ENCODE peak calls at places on chromosomes 6 and 20, in seven cellular contexts. One of them, this sample, is unnamed. For H3K27me3, the result is how much of the 10 kb centered on the place peaks cover.

GRCh38 chr20:40778894-40779496 is 90.0 kb upstream of the MAFB start:
- DNase-seq in heart right ventricle: no peak
- DNase-seq in astrocyte: no peak
- DNase-seq in HCT116: no peak
- DNase-seq in IMR-90: no peak
- DNase-seq in mesendoderm: no peak
- DNase-seq in fibroblast of lung: no peak
- DNase-seq in this sample: no peak

GRCh38 chr20:37630161-37630560 is 63.7 kb upstream of the CTNNBL1 start:
- DNase-seq in heart right ventricle: peak
- DNase-seq in astrocyte: no peak
- DNase-seq in HCT116: no peak
- DNase-seq in IMR-90: no peak
- DNase-seq in mesendoderm: no peak
- DNase-seq in fibroblast of lung: no peak
- DNase-seq in this sample: no peak

GRCh38 chr20:59827138-59828056 is 106.0 kb downstream of the SYCP2 start:
- DNase-seq in heart right ventricle: no peak
- DNase-seq in astrocyte: no peak
- DNase-seq in HCT116: no peak
- DNase-seq in IMR-90: no peak
- DNase-seq in mesendoderm: no peak
- DNase-seq in fibroblast of lung: no peak
- DNase-seq in this sample: peak

GRCh38 chr20:57223648-57224489 is 42.6 kb downstream of the BMP7 start:
- DNase-seq in heart right ventricle: peak
- DNase-seq in astrocyte: peak
- DNase-seq in HCT116: no peak
- DNase-seq in IMR-90: no peak
- DNase-seq in mesendoderm: no peak
- DNase-seq in fibroblast of lung: peak
- DNase-seq in this sample: peak

GRCh38 chr20:10857362-10858070 is 183.7 kb upstream of the JAG1 start:
- DNase-seq in heart right ventricle: no peak
- DNase-seq in astrocyte: peak
- DNase-seq in HCT116: no peak
- DNase-seq in IMR-90: peak
- DNase-seq in mesendoderm: peak
- DNase-seq in fibroblast of lung: peak
- DNase-seq in this sample: peak

GRCh38 chr6:829646-830045 is 136.7 kb upstream of the EXOC2 start:
- DNase-seq in heart right ventricle: no peak
- DNase-seq in astrocyte: no peak
- DNase-seq in HCT116: no peak
- DNase-seq in IMR-90: no peak
- DNase-seq in mesendoderm: no peak
- DNase-seq in fibroblast of lung: no peak
- DNase-seq in this sample: no peak

GRCh38 chr6:149080511-149080910 is 237.0 kb upstream of the TAB2 start:
- DNase-seq in heart right ventricle: no peak
- DNase-seq in astrocyte: peak
- DNase-seq in HCT116: no peak
- DNase-seq in IMR-90: peak
- DNase-seq in mesendoderm: no peak
- DNase-seq in fibroblast of lung: peak
- DNase-seq in this sample: no peak

GRCh38 chr6:25583099-25583498 is 68.9 kb upstream of the SCGN start:
- DNase-seq in heart right ventricle: no peak
- DNase-seq in astrocyte: no peak
- DNase-seq in HCT116: no peak
- DNase-seq in IMR-90: no peak
- DNase-seq in mesendoderm: peak
- DNase-seq in fibroblast of lung: no peak
- DNase-seq in this sample: no peak

GRCh38 chr20:50048420-50049166 is 64.4 kb downstream of the UBE2V1 start:
- DNase-seq in heart right ventricle: peak
- DNase-seq in astrocyte: peak
- DNase-seq in HCT116: no peak
- DNase-seq in IMR-90: peak
- DNase-seq in mesendoderm: no peak
- DNase-seq in fibroblast of lung: no peak
- DNase-seq in this sample: no peak

DNA sequence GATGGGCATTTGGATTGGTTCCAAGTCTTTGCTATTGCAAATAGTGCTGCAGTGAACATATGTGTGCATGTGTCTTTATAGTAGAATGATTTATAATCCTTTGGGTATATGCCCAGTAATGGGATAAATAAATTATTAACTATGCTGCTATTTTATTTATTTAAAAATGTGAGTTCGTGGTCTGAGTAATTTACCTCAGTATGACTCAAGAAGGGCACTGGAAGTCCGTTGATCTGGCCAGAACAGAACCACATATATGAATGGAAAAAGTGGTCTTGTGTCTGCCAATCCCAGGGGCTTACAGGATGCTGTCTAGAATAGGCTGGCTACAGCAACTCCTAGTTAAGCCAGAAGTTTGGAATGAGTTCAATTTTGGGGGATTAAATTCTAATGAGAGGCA is 27.6 kb upstream of the HLA-C start:
- DNase-seq in heart right ventricle: no peak
- DNase-seq in astrocyte: no peak
- DNase-seq in HCT116: no peak
- DNase-seq in IMR-90: no peak
- DNase-seq in mesendoderm: no peak
- DNase-seq in fibroblast of lung: no peak
- DNase-seq in this sample: no peak
- H3K27me3 ChIP-seq in heart right ventricle: under half
- H3K27me3 ChIP-seq in astrocyte: under half
- H3K27me3 ChIP-seq in HCT116: under half
- H3K27me3 ChIP-seq in IMR-90: under half
- H3K27me3 ChIP-seq in mesendoderm: under half
- H3K27me3 ChIP-seq in fibroblast of lung: under half
- H3K27me3 ChIP-seq in this sample: under half

DNA sequence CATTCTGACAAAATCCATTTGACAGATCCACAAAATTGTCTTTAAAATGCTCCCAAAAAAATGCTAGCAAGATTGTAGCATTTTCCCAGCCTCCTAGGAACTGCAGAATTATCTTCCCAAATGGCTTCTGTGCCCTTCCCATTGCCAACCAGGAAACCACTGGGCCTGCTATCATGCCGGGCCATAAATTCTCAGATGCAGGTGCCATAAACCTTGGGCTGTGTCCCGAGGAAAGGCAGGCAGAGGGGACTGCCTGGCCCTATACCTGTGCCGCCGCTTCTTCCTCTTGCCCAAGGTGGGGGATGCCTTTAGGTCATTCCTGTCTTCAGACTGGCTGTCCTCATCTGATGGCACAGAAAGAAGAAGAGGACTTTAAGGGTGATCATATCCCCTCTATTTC is 2.8 kb downstream of the VSX1 start:
- DNase-seq in heart right ventricle: no peak
- DNase-seq in astrocyte: no peak
- DNase-seq in HCT116: no peak
- DNase-seq in IMR-90: no peak
- DNase-seq in mesendoderm: no peak
- DNase-seq in fibroblast of lung: no peak
- DNase-seq in this sample: peak
- H3K27me3 ChIP-seq in heart right ventricle: under half
- H3K27me3 ChIP-seq in astrocyte: half or more
- H3K27me3 ChIP-seq in HCT116: under half
- H3K27me3 ChIP-seq in IMR-90: half or more
- H3K27me3 ChIP-seq in mesendoderm: under half
- H3K27me3 ChIP-seq in fibroblast of lung: half or more
- H3K27me3 ChIP-seq in this sample: under half

DNA sequence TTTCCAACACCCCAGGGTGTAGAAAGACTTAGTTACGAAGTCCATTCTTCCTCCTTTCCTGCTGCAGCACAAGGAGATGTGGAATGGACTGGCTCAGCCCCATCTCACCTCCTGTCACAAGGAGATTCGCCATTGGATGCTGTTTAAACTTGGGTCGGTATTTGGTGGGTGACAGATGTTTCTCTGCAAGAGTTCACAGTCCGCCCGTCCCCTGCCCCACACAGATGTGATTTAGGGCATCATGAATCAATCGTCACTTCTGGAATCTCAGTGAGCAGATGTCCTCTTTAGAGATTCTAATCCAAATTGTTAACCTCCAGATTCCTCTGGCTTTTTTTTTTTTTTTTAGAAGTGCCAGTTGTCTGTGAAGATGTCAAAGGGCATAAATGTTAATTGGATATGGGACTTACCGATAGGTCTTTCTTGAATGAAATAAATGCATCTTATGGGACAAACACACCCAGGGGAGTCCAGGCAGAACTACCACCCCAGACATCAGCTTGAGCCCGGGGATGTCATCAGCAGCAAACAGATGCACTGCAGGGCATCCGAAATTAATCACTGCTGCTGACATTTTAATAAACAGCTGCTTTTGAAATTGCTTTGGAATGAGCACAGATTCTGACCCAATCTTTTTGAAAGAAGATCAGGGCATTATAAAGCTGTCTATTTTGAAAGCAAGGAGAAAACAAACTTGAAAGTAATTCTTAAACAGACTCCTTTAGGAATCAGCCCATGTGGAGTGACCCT is 117.6 kb upstream of the CDH4 start:
- DNase-seq in heart right ventricle: no peak
- DNase-seq in astrocyte: no peak
- DNase-seq in HCT116: no peak
- DNase-seq in IMR-90: no peak
- DNase-seq in mesendoderm: no peak
- DNase-seq in fibroblast of lung: no peak
- DNase-seq in this sample: no peak
- H3K27me3 ChIP-seq in heart right ventricle: under half
- H3K27me3 ChIP-seq in astrocyte: under half
- H3K27me3 ChIP-seq in HCT116: under half
- H3K27me3 ChIP-seq in IMR-90: under half
- H3K27me3 ChIP-seq in mesendoderm: under half
- H3K27me3 ChIP-seq in fibroblast of lung: under half
- H3K27me3 ChIP-seq in this sample: under half

GRCh38 chr6:70955441-70956190 is 1.2 kb downstream of the B3GAT2 start:
- DNase-seq in heart right ventricle: peak
- DNase-seq in astrocyte: peak
- DNase-seq in HCT116: peak
- DNase-seq in IMR-90: peak
- DNase-seq in mesendoderm: peak
- DNase-seq in fibroblast of lung: peak
- DNase-seq in this sample: peak

GRCh38 chr6:70956451-70957283 is at the start of gene B3GAT2:
- DNase-seq in heart right ventricle: no peak
- DNase-seq in astrocyte: peak
- DNase-seq in HCT116: no peak
- DNase-seq in IMR-90: peak
- DNase-seq in mesendoderm: peak
- DNase-seq in fibroblast of lung: peak
- DNase-seq in this sample: no peak

GRCh38 chr6:70957284-70957617 is 391 bp upstream of the B3GAT2 start:
- DNase-seq in heart right ventricle: no peak
- DNase-seq in astrocyte: no peak
- DNase-seq in HCT116: no peak
- DNase-seq in IMR-90: no peak
- DNase-seq in mesendoderm: no peak
- DNase-seq in fibroblast of lung: peak
- DNase-seq in this sample: no peak

GRCh38 chr6:70956191-70956450 is 739 bp downstream of the B3GAT2 start:
- DNase-seq in heart right ventricle: no peak
- DNase-seq in astrocyte: no peak
- DNase-seq in HCT116: no peak
- DNase-seq in IMR-90: no peak
- DNase-seq in mesendoderm: no peak
- DNase-seq in fibroblast of lung: no peak
- DNase-seq in this sample: no peak

GRCh38 chr6:70954750-70955149 is 2.1 kb downstream of the B3GAT2 start:
- DNase-seq in heart right ventricle: no peak
- DNase-seq in astrocyte: no peak
- DNase-seq in HCT116: no peak
- DNase-seq in IMR-90: no peak
- DNase-seq in mesendoderm: peak
- DNase-seq in fibroblast of lung: no peak
- DNase-seq in this sample: no peak
- H3K27me3 ChIP-seq in heart right ventricle: under half
- H3K27me3 ChIP-seq in astrocyte: half or more
- H3K27me3 ChIP-seq in HCT116: under half
- H3K27me3 ChIP-seq in IMR-90: under half
- H3K27me3 ChIP-seq in mesendoderm: under half
- H3K27me3 ChIP-seq in fibroblast of lung: under half
- H3K27me3 ChIP-seq in this sample: under half

GRCh38 chr20:574297-574942 is 30.8 kb upstream of the CSNK2A1 start:
- DNase-seq in heart right ventricle: peak
- DNase-seq in astrocyte: no peak
- DNase-seq in HCT116: no peak
- DNase-seq in IMR-90: no peak
- DNase-seq in mesendoderm: peak
- DNase-seq in fibroblast of lung: no peak
- DNase-seq in this sample: no peak

GRCh38 chr20:572752-573151 is 29.2 kb upstream of the CSNK2A1 start:
- DNase-seq in heart right ventricle: peak
- DNase-seq in astrocyte: no peak
- DNase-seq in HCT116: no peak
- DNase-seq in IMR-90: no peak
- DNase-seq in mesendoderm: no peak
- DNase-seq in fibroblast of lung: no peak
- DNase-seq in this sample: no peak

GRCh38 chr20:573414-574296 is 30.1 kb upstream of the CSNK2A1 start:
- DNase-seq in heart right ventricle: no peak
- DNase-seq in astrocyte: no peak
- DNase-seq in HCT116: no peak
- DNase-seq in IMR-90: no peak
- DNase-seq in mesendoderm: peak
- DNase-seq in fibroblast of lung: no peak
- DNase-seq in this sample: no peak

GRCh38 chr20:568865-569415 is 25.4 kb upstream of the CSNK2A1 start:
- DNase-seq in heart right ventricle: no peak
- DNase-seq in astrocyte: no peak
- DNase-seq in HCT116: no peak
- DNase-seq in IMR-90: no peak
- DNase-seq in mesendoderm: peak
- DNase-seq in fibroblast of lung: no peak
- DNase-seq in this sample: no peak

DNA sequence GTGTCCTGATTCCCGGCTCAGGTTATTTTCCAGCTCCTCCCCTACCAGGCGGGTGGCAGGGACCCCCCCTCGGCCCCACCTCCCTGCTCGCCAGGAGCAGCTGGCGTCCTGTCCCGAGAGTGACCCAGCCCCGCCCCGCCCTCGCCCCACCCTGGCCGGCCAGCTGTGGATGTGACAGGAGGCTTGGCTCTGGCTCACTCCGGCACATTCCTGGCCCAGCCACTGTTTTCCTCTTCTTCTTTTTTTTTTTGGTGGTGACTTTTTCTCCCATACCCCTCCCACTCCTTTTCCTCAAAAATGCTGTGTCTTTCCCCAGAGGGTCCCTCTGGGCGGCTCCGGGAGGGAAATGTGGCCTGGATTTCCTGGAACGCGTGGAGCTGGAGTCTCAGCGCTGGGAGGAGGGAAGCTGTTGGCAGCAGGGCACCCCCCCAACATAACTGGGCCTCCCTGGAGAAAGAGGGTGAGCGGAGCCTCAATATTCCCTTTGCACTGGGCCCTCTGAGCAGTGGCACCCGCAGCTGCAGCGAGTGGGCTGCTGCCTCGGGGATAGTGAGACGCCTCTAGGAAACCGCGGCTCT is 28.3 kb upstream of the CSNK2A1 start:
- DNase-seq in heart right ventricle: peak
- DNase-seq in astrocyte: peak
- DNase-seq in HCT116: no peak
- DNase-seq in IMR-90: no peak
- DNase-seq in mesendoderm: peak
- DNase-seq in fibroblast of lung: peak
- DNase-seq in this sample: peak
- H3K27me3 ChIP-seq in heart right ventricle: under half
- H3K27me3 ChIP-seq in astrocyte: under half
- H3K27me3 ChIP-seq in HCT116: under half
- H3K27me3 ChIP-seq in IMR-90: half or more
- H3K27me3 ChIP-seq in mesendoderm: under half
- H3K27me3 ChIP-seq in fibroblast of lung: under half
- H3K27me3 ChIP-seq in this sample: under half

This sample was measured in colonic mucosa.